ENCODE peak calls at places on chromosomes 6 and 20, in ten cellular contexts. P, I, Y, U, R, Z, C, M, X and L are unnamed samples.

GRCh38 chr20:49615401-49616153 is 47.6 kb upstream of the PTGIS start:
- DNase-seq in P (no peak), I (no peak), Y (no peak), U (no peak), R (no peak), Z (no peak), C (no peak), M (no peak), X (no peak), L (no peak)

GRCh38 chr6:157774153-157775135 is 48.6 kb upstream of the SNX9 start:
- DNase-seq in P (no peak), I (peak; percentile 73), Y (no peak), U (peak; percentile 40), R (no peak), Z (no peak), C (no peak), M (no peak), X (no peak), L (no peak)

GRCh38 chr6:169960003-169960344 is 208.6 kb downstream of the ERMARD start:
- DNase-seq in P (no peak), I (no peak), Y (no peak), U (no peak), R (no peak), Z (no peak), C (no peak), M (no peak), X (no peak), L (no peak)

GRCh38 chr20:62707981-62708521 is 585 bp upstream of the NTSR1 start:
- DNase-seq in P (no peak), I (no peak), Y (no peak), U (peak; percentile 65), R (no peak), Z (no peak), C (no peak), M (no peak), X (no peak), L (no peak)

GRCh38 chr6:19879663-19880062 is 42.5 kb downstream of the ID4 start:
- DNase-seq in P (no peak), I (no peak), Y (no peak), U (no peak), R (no peak), Z (peak; percentile 45), C (no peak), M (no peak), X (peak; percentile 13), L (no peak)

GRCh38 chr6:133187657-133188453 is 53.3 kb upstream of the EYA4 start:
- DNase-seq in P (no peak), I (no peak), Y (no peak), U (no peak), R (no peak), Z (peak; percentile 45), C (no peak), M (no peak), X (peak; percentile 15), L (peak; percentile 46)

GRCh38 chr6:33975631-33976424 is 170.1 kb downstream of the GRM4 start:
- DNase-seq in P (no peak), I (no peak), Y (no peak), U (peak; percentile 62), R (no peak), Z (no peak), C (no peak), M (no peak), X (no peak), L (no peak)

GRCh38 chr6:49713346-49713745 is at the start of gene CRISP2:
- DNase-seq in P (no peak), I (no peak), Y (no peak), U (no peak), R (no peak), Z (no peak), C (no peak), M (no peak), X (no peak), L (no peak)

GRCh38 chr6:140956567-140957306 is 1176.0 kb upstream of the GJE1 start:
- DNase-seq in P (no peak), I (peak; percentile 23), Y (no peak), U (peak; percentile 2), R (no peak), Z (peak; percentile 13), C (no peak), M (peak; percentile 40), X (peak; percentile 28), L (peak; percentile 79)

GRCh38 chr6:27251672-27252251 is 4.3 kb downstream of the PRSS16 start:
- DNase-seq in P (peak; percentile 52), I (peak; percentile 50), Y (peak; percentile 93), U (peak; percentile 97), R (peak; percentile 71), Z (peak; percentile 79), C (peak; percentile 24), M (peak; percentile 82), X (peak; percentile 87), L (peak; percentile 28)

GRCh38 chr20:2759143-2759542 is 41.3 kb downstream of the CPXM1 start:
- DNase-seq in P (no peak), I (no peak), Y (no peak), U (no peak), R (no peak), Z (no peak), C (no peak), M (no peak), X (no peak), L (no peak)

GRCh38 chr6:129701721-129702455 is 8.1 kb downstream of the ARHGAP18 start:
- DNase-seq in P (no peak), I (peak; percentile 69), Y (no peak), U (no peak), R (no peak), Z (peak; percentile 50), C (no peak), M (no peak), X (no peak), L (peak; percentile 75)